ENCODE peak calls at places on chromosomes 2 and 18, in six cellular contexts. M, I, Q, N, O and J are unnamed samples.

GRCh38 chr2:205696541-205697441 is 14.5 kb downstream of the NRP2 start:
- DNase-seq in M (no peak), I (peak), Q (no peak), N (peak), O (no peak), J (no peak)

GRCh38 chr2:176558574-176559140 is 289.4 kb downstream of the MTX2 start:
- DNase-seq in M (no peak), I (no peak), Q (no peak), N (no peak), O (no peak), J (no peak)

GRCh38 chr2:188966079-188966571 is 8.0 kb upstream of the COL3A1 start:
- DNase-seq in M (no peak), I (no peak), Q (no peak), N (no peak), O (no peak), J (no peak)

GRCh38 chr2:153872311-153873061 is 764 bp downstream of the GALNT13 start:
- DNase-seq in M (no peak), I (no peak), Q (no peak), N (peak), O (no peak), J (no peak)

GRCh38 chr2:200077210-200077650 is 121.8 kb downstream of the MAIP1 start:
- DNase-seq in M (no peak), I (peak), Q (no peak), N (no peak), O (no peak), J (no peak)

GRCh38 chr2:20247084-20247483 is 22.2 kb upstream of the SDC1 start:
- DNase-seq in M (no peak), I (no peak), Q (no peak), N (no peak), O (no peak), J (no peak)

GRCh38 chr2:43762286-43762685 is 11.6 kb upstream of the DYNC2LI1 start:
- DNase-seq in M (no peak), I (no peak), Q (no peak), N (no peak), O (no peak), J (no peak)

GRCh38 chr2:195633974-195634373 is 23.1 kb upstream of the SLC39A10 start:
- DNase-seq in M (no peak), I (no peak), Q (no peak), N (no peak), O (no peak), J (no peak)

GRCh38 chr2:164151518-164151917 is 415.7 kb upstream of the FIGN start:
- DNase-seq in M (no peak), I (no peak), Q (no peak), N (no peak), O (no peak), J (no peak)

GRCh38 chr2:29047083-29047840 is 27.1 kb downstream of the PCARE start:
- DNase-seq in M (no peak), I (no peak), Q (no peak), N (no peak), O (no peak), J (no peak)

GRCh38 chr2:202064206-202064880 is 8.7 kb upstream of the KIAA2012 start:
- DNase-seq in M (no peak), I (no peak), Q (no peak), N (peak), O (no peak), J (no peak)

GRCh38 chr2:54675738-54676137 is 47.7 kb upstream of the EML6 start:
- DNase-seq in M (no peak), I (no peak), Q (no peak), N (no peak), O (no peak), J (no peak)

GRCh38 chr2:213834331-213834730 is 550.1 kb downstream of the SPAG16 start:
- DNase-seq in M (no peak), I (no peak), Q (no peak), N (no peak), O (no peak), J (no peak)

GRCh38 chr2:128446866-128447537 is 128.3 kb upstream of the HS6ST1 start:
- DNase-seq in M (no peak), I (no peak), Q (no peak), N (no peak), O (no peak), J (no peak)

GRCh38 chr2:32931519-32931918 is 15.2 kb upstream of the LTBP1 start:
- DNase-seq in M (no peak), I (no peak), Q (no peak), N (no peak), O (no peak), J (no peak)

GRCh38 chr2:121881950-121882349 is 126.5 kb downstream of the TSN start:
- DNase-seq in M (no peak), I (no peak), Q (no peak), N (no peak), O (no peak), J (no peak)

GRCh38 chr2:32962652-32963051 is 15.9 kb downstream of the LTBP1 start:
- DNase-seq in M (no peak), I (no peak), Q (no peak), N (no peak), O (no peak), J (no peak)

GRCh38 chr2:14634885-14635871 is 2.7 kb downstream of the LRATD1 start:
- DNase-seq in M (no peak), I (no peak), Q (peak), N (peak), O (no peak), J (no peak)

GRCh38 chr18:77905449-77906055 is 655.9 kb downstream of the GALR1 start:
- DNase-seq in M (no peak), I (no peak), Q (no peak), N (no peak), O (no peak), J (no peak)

GRCh38 chr2:47323822-47324171 is 79.2 kb upstream of the MSH2 start:
- DNase-seq in M (no peak), I (no peak), Q (no peak), N (no peak), O (no peak), J (no peak)

GRCh38 chr2:226256237-226256636 is 543.4 kb downstream of the IRS1 start:
- DNase-seq in M (no peak), I (no peak), Q (no peak), N (no peak), O (no peak), J (no peak)

DNA sequence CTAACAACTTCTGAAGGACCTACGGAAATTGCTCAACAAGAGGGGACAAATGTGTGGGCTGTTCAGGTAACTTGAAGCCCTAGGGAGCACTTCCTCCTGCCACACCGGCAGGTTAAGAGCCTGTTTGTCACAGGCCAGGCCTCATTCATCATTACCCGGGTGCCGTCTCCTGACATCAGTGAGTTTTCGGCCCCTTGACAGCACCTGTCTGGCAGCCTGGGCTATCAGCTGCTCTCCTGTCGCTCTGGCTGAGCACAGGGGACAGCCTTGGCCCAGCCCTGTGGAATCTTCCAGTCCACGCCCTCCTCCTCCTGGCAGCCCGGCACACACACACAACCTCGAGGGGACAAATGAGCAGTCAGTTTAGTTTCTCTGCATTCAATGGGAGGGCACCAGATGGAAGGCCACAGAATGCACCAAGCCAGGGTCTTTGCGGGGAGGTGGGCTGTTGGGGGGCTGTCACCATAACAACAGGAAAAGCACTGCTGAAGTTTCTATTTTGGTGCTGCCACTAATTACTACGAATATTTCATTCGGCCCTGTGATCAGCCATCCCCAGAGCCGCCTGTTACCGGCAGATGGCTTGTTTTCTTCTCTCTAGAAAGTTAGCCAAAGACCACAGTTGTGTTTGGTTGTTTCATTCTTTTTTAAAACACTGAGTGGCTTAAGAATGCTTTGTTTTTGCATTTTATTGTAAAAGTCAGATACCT is 190.0 kb upstream of the NDUFV2 start:
- DNase-seq in M (no peak), I (no peak), Q (peak), N (no peak), O (no peak), J (no peak)
- H3K27ac ChIP-seq in M (peak), I (no peak), Q (peak), N (no peak), O (no peak), J (no peak)

GRCh38 chr2:26462511-26463251 is 15.2 kb downstream of the OTOF start:
- DNase-seq in M (no peak), I (peak), Q (peak), N (peak), O (peak), J (peak)

GRCh38 chr2:26460613-26461031 is 17.3 kb downstream of the OTOF start:
- DNase-seq in M (no peak), I (no peak), Q (no peak), N (no peak), O (no peak), J (no peak)

GRCh38 chr2:26461601-26462023 is 16.3 kb downstream of the OTOF start:
- DNase-seq in M (no peak), I (no peak), Q (no peak), N (no peak), O (no peak), J (no peak)

GRCh38 chr2:26463252-26464207 is 14.4 kb downstream of the OTOF start:
- DNase-seq in M (no peak), I (peak), Q (no peak), N (peak), O (peak), J (no peak)

GRCh38 chr2:26462100-26462499 is 15.8 kb downstream of the OTOF start:
- DNase-seq in M (no peak), I (no peak), Q (no peak), N (no peak), O (no peak), J (no peak)
- TF ChIP-seq GABPA in M (no peak), I (no peak), Q (no peak), N (no peak), O (no peak), J (no peak)

GRCh38 chr2:172084484-172084733 is 898 bp upstream of the DLX1 start:
- DNase-seq in M (no peak), I (no peak), Q (no peak), N (no peak), O (no peak), J (peak)
- H3K4me3 ChIP-seq in M (peak), I (peak), Q (peak), N (peak), O (peak), J (peak)

DNA sequence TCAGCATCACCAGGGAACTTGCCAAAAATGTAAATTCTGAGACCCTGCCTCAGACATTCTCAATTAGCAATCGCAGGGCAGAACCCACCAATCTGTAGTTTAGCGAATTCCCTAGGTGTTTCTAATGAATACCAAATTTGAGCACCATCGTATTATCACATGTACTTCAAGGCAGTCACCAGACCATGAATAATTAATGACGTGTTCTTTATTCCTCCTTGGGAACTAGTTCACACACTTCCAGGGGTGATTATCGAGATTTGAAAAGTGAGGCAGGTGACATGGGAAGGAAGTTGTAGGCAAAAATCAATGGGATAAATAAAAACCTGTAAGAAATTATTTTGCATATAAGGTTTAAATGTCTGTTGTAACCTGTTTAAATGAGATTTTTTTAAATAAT is 102.5 kb upstream of the CRIM1 start:
- DNase-seq in M (no peak), I (no peak), Q (no peak), N (no peak), O (no peak), J (no peak)
- H3K27ac ChIP-seq in M (no peak), I (no peak), Q (no peak), N (no peak), O (no peak), J (no peak)

GRCh38 chr18:26768388-26768787 is 97.1 kb downstream of the AQP4 start:
- DNase-seq in M (no peak), I (no peak), Q (no peak), N (no peak), O (no peak), J (no peak)

GRCh38 chr18:26772691-26773090 is 92.8 kb downstream of the AQP4 start:
- DNase-seq in M (no peak), I (no peak), Q (no peak), N (peak), O (no peak), J (no peak)

GRCh38 chr18:26777316-26778053 is 88.0 kb downstream of the AQP4 start:
- DNase-seq in M (no peak), I (no peak), Q (no peak), N (no peak), O (no peak), J (no peak)

DNA sequence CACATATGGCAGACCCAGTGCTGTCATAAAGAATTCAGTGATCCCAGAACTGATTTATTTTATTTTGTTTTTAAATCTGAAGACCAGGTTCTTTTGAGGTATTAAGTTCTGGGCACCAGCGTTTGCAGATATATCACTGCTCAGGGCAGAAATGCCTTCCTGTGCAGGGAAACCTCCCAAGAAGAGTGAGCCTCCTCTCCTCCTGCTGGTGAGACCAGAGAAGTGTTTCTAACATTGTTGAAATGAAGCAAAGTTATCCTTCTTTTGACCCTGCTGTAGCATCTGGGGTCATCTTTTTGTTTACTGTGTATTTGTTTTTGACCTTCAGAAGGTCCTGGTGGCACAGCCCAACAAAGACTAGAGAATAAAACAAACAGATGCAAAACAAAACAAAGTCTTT is 94.0 kb downstream of the AQP4 start:
- DNase-seq in M (no peak), I (peak), Q (no peak), N (no peak), O (no peak), J (peak)
- TF ChIP-seq GABPA in M (no peak), I (no peak), Q (no peak), N (no peak), O (no peak), J (no peak)

GRCh38 chr2:2146220-2146619 is 184.9 kb downstream of the MYT1L start:
- DNase-seq in M (no peak), I (no peak), Q (no peak), N (no peak), O (no peak), J (no peak)
- H3K4me3 ChIP-seq in M (no peak), I (no peak), Q (no peak), N (no peak), O (no peak), J (no peak)

GRCh38 chr2:156320491-156320896 is 12.0 kb downstream of the NR4A2 start:
- DNase-seq in M (no peak), I (no peak), Q (no peak), N (peak), O (no peak), J (no peak)
- H3K27ac ChIP-seq in M (no peak), I (no peak), Q (peak), N (no peak), O (no peak), J (no peak)

GRCh38 chr2:73285162-73285739 is 973 bp upstream of the FBXO41 start:
- DNase-seq in M (peak), I (no peak), Q (no peak), N (no peak), O (no peak), J (peak)

GRCh38 chr2:73283545-73284295 is 558 bp downstream of the FBXO41 start:
- DNase-seq in M (no peak), I (no peak), Q (peak), N (no peak), O (no peak), J (peak)

GRCh38 chr2:73286134-73286533 is 1.9 kb upstream of the FBXO41 start:
- DNase-seq in M (no peak), I (no peak), Q (no peak), N (no peak), O (no peak), J (no peak)

GRCh38 chr2:73282924-73283544 is 1.2 kb downstream of the FBXO41 start:
- DNase-seq in M (no peak), I (no peak), Q (no peak), N (no peak), O (no peak), J (no peak)

DNA sequence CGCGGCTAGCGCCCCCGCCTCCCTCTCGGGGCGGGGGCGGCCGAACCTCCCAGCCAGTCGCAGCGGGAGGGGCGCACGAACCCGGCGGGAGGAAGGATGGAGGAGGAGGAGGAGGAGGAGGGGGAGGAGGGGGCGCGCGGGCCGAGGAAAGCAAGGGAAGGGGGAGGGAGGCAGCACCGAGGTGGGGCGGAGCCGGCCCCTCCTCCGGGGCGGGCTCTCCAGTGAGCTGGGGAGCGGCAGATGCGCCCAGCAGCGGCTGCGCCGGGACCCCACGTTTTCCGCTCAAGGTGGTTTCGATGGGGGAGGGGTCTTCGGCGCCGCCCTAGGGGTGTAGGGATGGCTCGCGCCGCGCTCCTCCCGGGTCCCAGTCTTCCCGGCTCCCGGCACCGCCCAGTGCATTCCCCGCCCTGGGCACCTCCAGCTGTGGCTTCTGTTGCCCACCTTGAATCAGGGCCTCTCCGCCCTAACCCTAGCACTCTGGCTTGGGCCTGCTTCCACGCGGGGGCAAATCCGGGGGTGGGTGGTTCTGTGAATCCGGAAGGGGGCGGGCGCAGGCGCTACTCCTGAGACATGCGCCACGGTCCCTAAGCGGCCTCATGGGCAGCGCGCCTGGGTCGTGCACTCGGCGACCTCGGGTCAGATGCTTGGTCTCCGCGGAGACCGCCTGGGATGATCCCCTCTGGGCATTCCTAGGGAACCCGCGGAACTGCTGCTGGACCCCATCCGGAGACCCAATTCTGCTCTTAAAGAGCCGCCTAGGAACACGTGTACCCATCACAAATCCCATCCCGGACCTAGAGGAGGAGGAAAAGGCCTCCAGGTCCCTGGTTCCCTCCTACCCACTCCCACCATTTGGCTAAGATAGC is at the start of gene FBXO41:
- DNase-seq in M (peak), I (peak), Q (peak), N (peak), O (peak), J (peak)
- TF ChIP-seq GABPA in M (no peak), I (no peak), Q (no peak), N (no peak), O (no peak), J (no peak)

GRCh38 chr18:78979682-78980278 is at the start of gene SALL3:
- DNase-seq in M (no peak), I (no peak), Q (no peak), N (peak), O (no peak), J (no peak)
- H3K4me3 ChIP-seq in M (no peak), I (no peak), Q (no peak), N (no peak), O (peak), J (no peak)